ENCODE peak calls at places on chromosome 2, in eight cellular contexts. M is stromal cell of bone marrow, K is endothelial cell, E is iris pigment epithelial cell, J is OCI-M1, Q is occipital lobe, I is GM20000, W is fibroblast of mammary gland. P is an unnamed sample.

GRCh38 chr2:74944987-74945782 is 13.3 kb upstream of the POLE4 start:
- DNase-seq in Q (no peak), E (peak), W (peak), K (no peak), I (peak), M (no peak), J (no peak), P (peak)

GRCh38 chr2:41717883-41718282 is 329.9 kb upstream of the PKDCC start:
- DNase-seq in M (no peak), I (no peak), E (peak), Q (peak), K (no peak), W (peak), J (no peak), P (peak)

GRCh38 chr2:56474412-56475158 is 290.8 kb downstream of the CCDC85A start:
- DNase-seq in J (peak), W (peak), Q (no peak), I (no peak), E (peak), K (no peak), M (peak), P (no peak)

GRCh38 chr2:241935314-241935713 is 65.8 kb downstream of the RTP5 start:
- DNase-seq in I (no peak), J (no peak), K (no peak), W (peak), M (peak), Q (no peak), E (peak), P (no peak)

GRCh38 chr2:150141241-150142001 is 346.0 kb downstream of the RND3 start:
- DNase-seq in Q (no peak), K (no peak), M (no peak), E (peak), I (no peak), W (no peak), J (peak), P (no peak)

GRCh38 chr2:186031229-186031628 is 292.6 kb downstream of the FSIP2 start:
- DNase-seq in I (no peak), Q (no peak), K (no peak), E (no peak), M (no peak), J (no peak), W (no peak), P (no peak)

GRCh38 chr2:178363252-178363651 is 87.7 kb downstream of the PRKRA start:
- DNase-seq in I (no peak), M (no peak), W (peak), Q (peak), J (no peak), K (no peak), E (peak), P (no peak)

GRCh38 chr2:240603846-240604245 is 17.3 kb downstream of the CAPN10 start:
- DNase-seq in E (no peak), K (no peak), W (no peak), J (no peak), M (no peak), Q (no peak), I (no peak), P (no peak)

GRCh38 chr2:200905618-200906296 is 16.6 kb downstream of the NIF3L1 start:
- DNase-seq in J (peak), I (peak), K (peak), W (peak), Q (peak), E (peak), M (peak), P (no peak)

GRCh38 chr2:38107738-38108410 is 31.9 kb upstream of the CYP1B1 start:
- DNase-seq in Q (no peak), W (no peak), E (no peak), J (no peak), K (no peak), I (no peak), M (no peak), P (no peak)